ENCODE peak calls at places on chromosomes 3 and 15, in nine cellular contexts. One of them, this sample, is unnamed.

GRCh38 chr3:22836131-22836530 is 367.0 kb upstream of the UBE2E2 start:
- DNase-seq in lower leg skin: no peak
- DNase-seq in sigmoid colon: no peak
- DNase-seq in ovary: no peak
- DNase-seq in bronchial epithelial cell: no peak
- DNase-seq in pancreas: no peak
- DNase-seq in kidney: no peak
- DNase-seq in WTC11: no peak
- DNase-seq in HFFc6: no peak
- DNase-seq in this sample: no peak

GRCh38 chr3:144491333-144491732 is 519.7 kb downstream of the DIPK2A start:
- DNase-seq in kidney: no peak
- DNase-seq in bronchial epithelial cell: no peak
- DNase-seq in pancreas: no peak
- DNase-seq in lower leg skin: no peak
- DNase-seq in sigmoid colon: no peak
- DNase-seq in ovary: no peak
- DNase-seq in WTC11: no peak
- DNase-seq in HFFc6: no peak
- DNase-seq in this sample: no peak

GRCh38 chr3:123070471-123070870 is 3.6 kb downstream of the PDIA5 start:
- DNase-seq in sigmoid colon: no peak
- DNase-seq in lower leg skin: no peak
- DNase-seq in pancreas: no peak
- DNase-seq in HFFc6: no peak
- DNase-seq in bronchial epithelial cell: no peak
- DNase-seq in WTC11: no peak
- DNase-seq in kidney: no peak
- DNase-seq in ovary: no peak
- DNase-seq in this sample: no peak

GRCh38 chr15:99427668-99428361 is 138.0 kb upstream of the MEF2A start:
- DNase-seq in sigmoid colon: peak; percentile 12
- DNase-seq in pancreas: peak; percentile 14
- DNase-seq in HFFc6: no peak
- DNase-seq in bronchial epithelial cell: no peak
- DNase-seq in ovary: no peak
- DNase-seq in kidney: peak; percentile 35
- DNase-seq in lower leg skin: no peak
- DNase-seq in WTC11: no peak
- DNase-seq in this sample: no peak

GRCh38 chr3:53502737-53503136 is 8.3 kb downstream of the CACNA1D start:
- DNase-seq in sigmoid colon: no peak
- DNase-seq in HFFc6: no peak
- DNase-seq in lower leg skin: no peak
- DNase-seq in ovary: no peak
- DNase-seq in bronchial epithelial cell: no peak
- DNase-seq in pancreas: no peak
- DNase-seq in WTC11: no peak
- DNase-seq in kidney: no peak
- DNase-seq in this sample: no peak

GRCh38 chr3:88148651-88149050 is 1.1 kb upstream of the C3orf38 start:
- DNase-seq in sigmoid colon: no peak
- DNase-seq in pancreas: no peak
- DNase-seq in bronchial epithelial cell: no peak
- DNase-seq in ovary: peak; percentile 29
- DNase-seq in kidney: no peak
- DNase-seq in HFFc6: no peak
- DNase-seq in lower leg skin: no peak
- DNase-seq in WTC11: no peak
- DNase-seq in this sample: no peak

GRCh38 chr3:130699765-130700164 is 46.9 kb downstream of the PIK3R4 start:
- DNase-seq in WTC11: no peak
- DNase-seq in ovary: no peak
- DNase-seq in bronchial epithelial cell: peak; percentile 59
- DNase-seq in kidney: no peak
- DNase-seq in pancreas: no peak
- DNase-seq in HFFc6: peak; percentile 45
- DNase-seq in sigmoid colon: no peak
- DNase-seq in lower leg skin: no peak
- DNase-seq in this sample: no peak

GRCh38 chr3:126679318-126679751 is 24.4 kb upstream of the TXNRD3 start:
- DNase-seq in lower leg skin: peak; percentile 73
- DNase-seq in sigmoid colon: peak; percentile 87
- DNase-seq in WTC11: peak; percentile 96
- DNase-seq in pancreas: peak; percentile 57
- DNase-seq in ovary: peak; percentile 90
- DNase-seq in kidney: peak; percentile 91
- DNase-seq in bronchial epithelial cell: peak; percentile 49
- DNase-seq in HFFc6: peak; percentile 67
- DNase-seq in this sample: peak; percentile 94

GRCh38 chr15:97177135-97177704 is 783.3 kb upstream of the ARRDC4 start:
- DNase-seq in kidney: no peak
- DNase-seq in HFFc6: no peak
- DNase-seq in sigmoid colon: no peak
- DNase-seq in ovary: no peak
- DNase-seq in WTC11: peak; percentile 40
- DNase-seq in pancreas: no peak
- DNase-seq in bronchial epithelial cell: no peak
- DNase-seq in lower leg skin: no peak
- DNase-seq in this sample: no peak

DNA sequence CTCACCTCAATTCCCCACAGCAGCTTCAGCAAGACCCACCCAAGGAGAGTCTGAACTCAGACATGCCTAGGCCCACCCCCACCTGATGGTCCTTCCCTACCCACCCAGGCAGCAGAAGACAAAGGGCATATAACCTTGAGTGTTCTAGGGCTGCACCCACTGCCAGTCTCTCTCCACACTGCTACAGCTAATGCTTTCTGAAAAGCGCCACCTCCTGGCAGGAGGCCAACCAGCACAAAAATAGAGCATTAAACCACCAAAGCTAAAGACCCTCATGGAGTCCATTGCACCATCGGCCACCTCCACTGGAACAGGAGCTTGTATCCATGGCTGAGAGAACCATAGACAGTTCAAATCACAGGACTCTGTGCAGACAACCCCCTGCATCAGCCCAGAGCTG is 11.3 kb upstream of the RPL39L start:
- DNase-seq in WTC11: peak; percentile 57
- DNase-seq in ovary: no peak
- DNase-seq in kidney: no peak
- DNase-seq in pancreas: no peak
- DNase-seq in bronchial epithelial cell: no peak
- DNase-seq in sigmoid colon: no peak
- DNase-seq in lower leg skin: no peak
- DNase-seq in HFFc6: no peak
- DNase-seq in this sample: no peak
- TF ChIP-seq CTCF in WTC11: no peak
- TF ChIP-seq CTCF in ovary: no peak
- TF ChIP-seq CTCF in kidney: no peak
- TF ChIP-seq CTCF in pancreas: no peak
- TF ChIP-seq CTCF in bronchial epithelial cell: peak; percentile 11
- TF ChIP-seq CTCF in sigmoid colon: no peak
- TF ChIP-seq CTCF in lower leg skin: no peak
- TF ChIP-seq CTCF in HFFc6: no peak
- TF ChIP-seq CTCF in this sample: peak; percentile 40

GRCh38 chr3:153438275-153438674 is 276.2 kb downstream of the RAP2B start:
- DNase-seq in HFFc6: no peak
- DNase-seq in sigmoid colon: no peak
- DNase-seq in bronchial epithelial cell: no peak
- DNase-seq in kidney: no peak
- DNase-seq in pancreas: no peak
- DNase-seq in WTC11: no peak
- DNase-seq in lower leg skin: no peak
- DNase-seq in ovary: no peak
- DNase-seq in this sample: no peak

GRCh38 chr3:153440311-153440710 is 278.3 kb downstream of the RAP2B start:
- DNase-seq in WTC11: no peak
- DNase-seq in pancreas: no peak
- DNase-seq in ovary: no peak
- DNase-seq in sigmoid colon: no peak
- DNase-seq in lower leg skin: no peak
- DNase-seq in kidney: no peak
- DNase-seq in bronchial epithelial cell: no peak
- DNase-seq in HFFc6: no peak
- DNase-seq in this sample: no peak

GRCh38 chr3:153442386-153442785 is 280.4 kb downstream of the RAP2B start:
- DNase-seq in WTC11: no peak
- DNase-seq in kidney: no peak
- DNase-seq in sigmoid colon: no peak
- DNase-seq in bronchial epithelial cell: peak; percentile 54
- DNase-seq in pancreas: no peak
- DNase-seq in lower leg skin: no peak
- DNase-seq in ovary: no peak
- DNase-seq in HFFc6: no peak
- DNase-seq in this sample: no peak

GRCh38 chr3:153442799-153443487 is 280.9 kb downstream of the RAP2B start:
- DNase-seq in lower leg skin: no peak
- DNase-seq in kidney: no peak
- DNase-seq in ovary: no peak
- DNase-seq in sigmoid colon: no peak
- DNase-seq in bronchial epithelial cell: no peak
- DNase-seq in HFFc6: no peak
- DNase-seq in pancreas: no peak
- DNase-seq in WTC11: no peak
- DNase-seq in this sample: no peak

GRCh38 chr3:153439780-153440179 is 277.8 kb downstream of the RAP2B start:
- DNase-seq in sigmoid colon: no peak
- DNase-seq in pancreas: no peak
- DNase-seq in WTC11: no peak
- DNase-seq in ovary: no peak
- DNase-seq in lower leg skin: no peak
- DNase-seq in HFFc6: no peak
- DNase-seq in bronchial epithelial cell: peak; percentile 8
- DNase-seq in kidney: no peak
- DNase-seq in this sample: no peak
- TF ChIP-seq CTCF in sigmoid colon: no peak
- TF ChIP-seq CTCF in pancreas: no peak
- TF ChIP-seq CTCF in WTC11: no peak
- TF ChIP-seq CTCF in ovary: no peak
- TF ChIP-seq CTCF in lower leg skin: no peak
- TF ChIP-seq CTCF in HFFc6: peak; percentile 64
- TF ChIP-seq CTCF in bronchial epithelial cell: peak; percentile 12
- TF ChIP-seq CTCF in kidney: no peak
- TF ChIP-seq CTCF in this sample: no peak

GRCh38 chr3:27910456-27910855 is 188.3 kb upstream of the EOMES start:
- DNase-seq in pancreas: no peak
- DNase-seq in ovary: no peak
- DNase-seq in HFFc6: no peak
- DNase-seq in sigmoid colon: no peak
- DNase-seq in WTC11: no peak
- DNase-seq in lower leg skin: no peak
- DNase-seq in kidney: no peak
- DNase-seq in bronchial epithelial cell: no peak
- DNase-seq in this sample: no peak

DNA sequence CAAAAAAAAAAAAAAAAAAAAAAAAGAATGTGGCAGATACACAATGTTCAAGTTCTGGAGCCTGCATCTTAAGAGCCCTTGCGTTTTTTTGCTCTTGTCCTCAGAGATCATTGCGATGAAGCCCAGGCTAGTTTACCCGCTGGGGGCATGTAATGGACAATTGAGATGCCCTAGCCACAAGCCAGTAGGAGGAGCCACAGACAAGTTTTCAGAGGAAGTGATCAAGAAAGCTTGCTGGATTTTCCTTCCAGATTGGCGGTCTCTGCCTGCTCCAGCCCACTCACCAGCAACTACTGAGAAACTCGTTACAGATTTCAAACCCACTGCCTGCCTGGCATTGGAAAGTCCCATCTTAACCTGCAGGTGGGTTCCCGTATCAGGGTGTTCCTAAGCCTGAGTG is 192.1 kb upstream of the EOMES start:
- DNase-seq in pancreas: no peak
- DNase-seq in bronchial epithelial cell: no peak
- DNase-seq in ovary: no peak
- DNase-seq in HFFc6: no peak
- DNase-seq in kidney: no peak
- DNase-seq in sigmoid colon: no peak
- DNase-seq in lower leg skin: no peak
- DNase-seq in WTC11: peak; percentile 34
- DNase-seq in this sample: no peak
- TF ChIP-seq CTCF in pancreas: no peak
- TF ChIP-seq CTCF in bronchial epithelial cell: peak; percentile 14
- TF ChIP-seq CTCF in ovary: no peak
- TF ChIP-seq CTCF in HFFc6: no peak
- TF ChIP-seq CTCF in kidney: no peak
- TF ChIP-seq CTCF in sigmoid colon: no peak
- TF ChIP-seq CTCF in lower leg skin: no peak
- TF ChIP-seq CTCF in WTC11: no peak
- TF ChIP-seq CTCF in this sample: no peak

GRCh38 chr15:78177447-78177873 is 28.3 kb downstream of the IDH3A start:
- DNase-seq in bronchial epithelial cell: peak; percentile 15
- DNase-seq in HFFc6: no peak
- DNase-seq in WTC11: peak; percentile 87
- DNase-seq in lower leg skin: peak; percentile 12
- DNase-seq in sigmoid colon: no peak
- DNase-seq in ovary: peak; percentile 50
- DNase-seq in pancreas: peak; percentile 36
- DNase-seq in kidney: no peak
- DNase-seq in this sample: no peak
- TF ChIP-seq CTCF in bronchial epithelial cell: peak; percentile 74
- TF ChIP-seq CTCF in HFFc6: peak; percentile 81
- TF ChIP-seq CTCF in WTC11: peak; percentile 70
- TF ChIP-seq CTCF in lower leg skin: no peak
- TF ChIP-seq CTCF in sigmoid colon: peak; percentile 66
- TF ChIP-seq CTCF in ovary: no peak
- TF ChIP-seq CTCF in pancreas: peak; percentile 13
- TF ChIP-seq CTCF in kidney: peak; percentile 28
- TF ChIP-seq CTCF in this sample: peak; percentile 75

This sample was measured in osteocyte.